ENCODE peak calls at places on chromosomes 13 and 19, in six cellular contexts. F is NCI-H1092, I is heart right ventricle, D is Peyer's patch, N is fibroblast of pulmonary artery, R is midbrain. S is an unnamed sample.

GRCh38 chr19:14804755-14805154 is 26.4 kb upstream of the ADGRE2 start:
- DNase-seq in F (no peak), I (no peak), D (no peak), N (no peak), R (no peak), S (no peak)

GRCh38 chr13:34750078-34750703 is 191.9 kb upstream of the NBEA start:
- DNase-seq in F (peak; percentile 58), I (peak; percentile 26), D (no peak), N (peak; percentile 55), R (no peak), S (peak; percentile 49)

GRCh38 chr13:113089693-113090414 is 15.7 kb upstream of the F7 start:
- DNase-seq in F (no peak), I (no peak), D (no peak), N (no peak), R (no peak), S (no peak)

GRCh38 chr19:1181606-1182005 is 7.5 kb upstream of the SBNO2 start:
- DNase-seq in F (no peak), I (no peak), D (peak; percentile 61), N (no peak), R (no peak), S (no peak)

GRCh38 chr13:29674532-29674931 is 79.0 kb upstream of the SLC7A1 start:
- DNase-seq in F (no peak), I (no peak), D (no peak), N (peak; percentile 26), R (no peak), S (no peak)

GRCh38 chr13:27659466-27659865 is 37.8 kb downstream of the POLR1D start:
- DNase-seq in F (no peak), I (no peak), D (no peak), N (peak; percentile 33), R (no peak), S (no peak)

GRCh38 chr19:46926201-46927071 is 65.6 kb downstream of the ARHGAP35 start:
- DNase-seq in F (no peak), I (no peak), D (no peak), N (no peak), R (peak; percentile 85), S (no peak)

GRCh38 chr13:92671821-92672220 is 554.8 kb upstream of the GPC6 start:
- DNase-seq in F (no peak), I (no peak), D (no peak), N (no peak), R (no peak), S (no peak)

GRCh38 chr13:99421271-99421670 is 80.0 kb upstream of the TM9SF2 start:
- DNase-seq in F (no peak), I (no peak), D (no peak), N (no peak), R (no peak), S (no peak)

GRCh38 chr19:53467138-53467502 is 413 bp upstream of the ZNF813 start:
- DNase-seq in F (no peak), I (peak; percentile 26), D (no peak), N (no peak), R (no peak), S (no peak)

GRCh38 chr19:38020331-38020730 is 113.3 kb downstream of the SIPA1L3 start:
- DNase-seq in F (no peak), I (no peak), D (no peak), N (no peak), R (no peak), S (no peak)

GRCh38 chr13:102907886-102908515 is 62.2 kb downstream of the ERCC5 start:
- DNase-seq in F (no peak), I (no peak), D (no peak), N (no peak), R (no peak), S (no peak)

GRCh38 chr19:18379803-18380747 is 5.9 kb upstream of the GDF15 start:
- DNase-seq in F (no peak), I (peak; percentile 76), D (peak; percentile 77), N (peak; percentile 85), R (no peak), S (no peak)

GRCh38 chr19:30570194-30570593 is 198.0 kb downstream of the ZNF536 start:
- DNase-seq in F (no peak), I (no peak), D (no peak), N (no peak), R (no peak), S (no peak)

GRCh38 chr13:49806126-49806536 is 13.6 kb upstream of the KPNA3 start:
- DNase-seq in F (no peak), I (no peak), D (no peak), N (no peak), R (no peak), S (no peak)

S was measured in cerebellum.